ENCODE peak calls at places on chromosomes 2 and 18, in nine cellular contexts. K is left ventricle myocardium inferior, B is vagina, Z is cardiac fibroblast, M is fibroblast of mammary gland, R is transverse colon, C is GM12865, O is breast epithelium, T is epithelial cell of esophagus. W is an unnamed sample.

GRCh38 chr2:127016329-127016728 is 90.6 kb downstream of the BIN1 start:
- DNase-seq in C (no peak), M (no peak), T (no peak), R (no peak), B (no peak), K (no peak), O (no peak), Z (no peak), W (no peak)

GRCh38 chr2:120576509-120577474 is 158.9 kb upstream of the GLI2 start:
- DNase-seq in C (no peak), R (peak), Z (peak), K (peak), O (peak), T (peak), B (no peak), M (peak), W (no peak)

GRCh38 chr2:31137211-31138036 is 816 bp downstream of the GALNT14 start:
- DNase-seq in B (no peak), C (no peak), Z (no peak), K (no peak), O (no peak), M (peak), T (peak), R (no peak), W (no peak)

GRCh38 chr2:139156730-139157129 is 376.5 kb upstream of the NXPH2 start:
- DNase-seq in T (no peak), K (no peak), Z (no peak), C (no peak), O (no peak), B (no peak), M (no peak), R (no peak), W (no peak)

GRCh38 chr2:201257941-201258665 is 2.2 kb upstream of the CASP8 start:
- DNase-seq in T (peak), R (peak), B (no peak), K (peak), O (peak), C (peak), Z (peak), M (peak), W (peak)

GRCh38 chr2:31563273-31563839 is 17.4 kb downstream of the SRD5A2 start:
- DNase-seq in Z (peak), T (peak), R (no peak), O (no peak), B (no peak), K (no peak), C (no peak), M (peak), W (no peak)

GRCh38 chr2:142190805-142191204 is 60.0 kb upstream of the LRP1B start:
- DNase-seq in B (no peak), C (no peak), K (no peak), Z (peak), O (no peak), R (no peak), T (peak), M (no peak), W (no peak)

GRCh38 chr2:214507032-214507431 is 96.2 kb downstream of the VWC2L start:
- DNase-seq in Z (no peak), B (no peak), O (no peak), C (no peak), M (no peak), R (no peak), T (no peak), K (no peak), W (no peak)

GRCh38 chr2:89818873-89819272 is 1127.4 kb downstream of the RPIA start:
- DNase-seq in C (no peak), B (no peak), M (no peak), Z (no peak), K (no peak), T (no peak), R (no peak), O (no peak), W (no peak)

GRCh38 chr18:56233595-56233994 is 404.8 kb downstream of the TXNL1 start:
- DNase-seq in B (no peak), M (peak), K (no peak), O (no peak), R (no peak), Z (peak), T (peak), C (no peak), W (peak)

GRCh38 chr2:160783481-160783880 is 289.9 kb upstream of the RBMS1 start:
- DNase-seq in R (no peak), B (no peak), K (no peak), C (no peak), M (peak), Z (peak), O (no peak), T (peak), W (no peak)

GRCh38 chr18:62716679-62717058 is 1.3 kb downstream of the PHLPP1 start:
- DNase-seq in K (peak), C (peak), R (peak), Z (no peak), B (no peak), M (peak), T (no peak), O (no peak), W (no peak)

GRCh38 chr2:33122726-33123125 is 176.0 kb downstream of the LTBP1 start:
- DNase-seq in C (no peak), B (no peak), T (no peak), R (no peak), M (no peak), Z (no peak), K (no peak), O (no peak), W (no peak)

GRCh38 chr2:69177785-69178636 is 165.0 kb downstream of the ANTXR1 start:
- DNase-seq in K (peak), M (peak), T (peak), Z (peak), C (no peak), R (peak), O (no peak), B (no peak), W (no peak)

GRCh38 chr2:190110131-190110530 is 47.6 kb upstream of the MSTN start:
- DNase-seq in Z (peak), B (no peak), M (no peak), T (no peak), C (no peak), O (no peak), R (no peak), K (no peak), W (peak)

GRCh38 chr18:68494802-68495560 is 219.9 kb downstream of the TMX3 start:
- DNase-seq in R (no peak), M (peak), O (no peak), K (no peak), C (no peak), Z (peak), T (peak), B (no peak), W (peak)

GRCh38 chr2:26978061-26978596 is 7.7 kb downstream of the MAPRE3 start:
- DNase-seq in R (peak), T (peak), M (no peak), Z (no peak), B (no peak), O (peak), K (peak), C (no peak), W (no peak)

GRCh38 chr18:3466872-3467271 is 16.9 kb downstream of the TGIF1 start:
- DNase-seq in R (no peak), M (no peak), K (no peak), O (no peak), B (no peak), Z (no peak), T (peak), C (no peak), W (no peak)

GRCh38 chr18:73980289-73980979 is 167.2 kb downstream of the FBXO15 start:
- DNase-seq in B (no peak), Z (peak), T (peak), K (no peak), O (no peak), R (no peak), C (no peak), M (peak), W (no peak)

GRCh38 chr2:189137519-189137918 is 42.0 kb downstream of the COL5A2 start:
- DNase-seq in B (no peak), T (no peak), K (no peak), R (no peak), C (no peak), Z (no peak), O (no peak), M (no peak), W (no peak)

DNA sequence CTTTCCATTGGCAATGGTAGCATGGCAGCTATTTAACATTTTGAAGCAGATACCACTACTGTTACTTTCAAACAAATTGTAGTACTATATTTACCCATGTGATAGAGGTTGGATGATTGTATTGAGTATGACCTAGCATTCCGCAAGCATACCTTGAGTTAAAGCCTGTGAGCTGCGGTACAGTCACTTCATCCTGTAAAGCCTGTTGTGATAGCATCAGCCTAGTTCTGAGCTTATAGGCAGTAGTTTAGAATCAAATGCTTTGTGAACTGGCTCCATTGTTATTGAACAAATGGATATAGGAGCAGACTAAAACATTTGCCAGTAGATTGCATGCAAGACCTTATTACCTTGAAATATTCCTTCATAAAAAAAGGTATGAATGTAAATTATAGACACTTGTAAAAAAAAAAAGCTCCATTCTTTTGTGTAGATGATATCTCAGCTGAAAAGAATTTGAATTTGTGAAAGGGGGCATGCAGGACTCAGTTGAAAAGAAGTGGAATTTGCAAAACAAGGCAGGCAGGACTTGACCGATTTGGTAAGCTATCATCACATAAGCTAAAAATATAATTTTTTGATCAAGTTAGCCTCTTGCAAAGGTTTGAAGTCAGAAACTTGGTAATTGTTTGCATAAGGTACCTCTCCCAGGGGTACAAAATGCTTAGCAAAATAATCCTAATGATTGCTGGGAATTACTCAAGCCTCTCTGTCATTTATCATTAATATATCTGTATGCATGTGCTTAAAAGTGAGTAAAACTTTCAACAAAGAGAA is 138.5 kb upstream of the ITGA4 start:
- DNase-seq in Z (no peak), B (no peak), R (no peak), K (no peak), T (no peak), C (no peak), O (no peak), M (no peak), W (no peak)
- H3K4me3 ChIP-seq in Z (no peak), B (no peak), R (no peak), K (no peak), T (no peak), C (no peak), O (no peak), M (no peak), W (no peak)

DNA sequence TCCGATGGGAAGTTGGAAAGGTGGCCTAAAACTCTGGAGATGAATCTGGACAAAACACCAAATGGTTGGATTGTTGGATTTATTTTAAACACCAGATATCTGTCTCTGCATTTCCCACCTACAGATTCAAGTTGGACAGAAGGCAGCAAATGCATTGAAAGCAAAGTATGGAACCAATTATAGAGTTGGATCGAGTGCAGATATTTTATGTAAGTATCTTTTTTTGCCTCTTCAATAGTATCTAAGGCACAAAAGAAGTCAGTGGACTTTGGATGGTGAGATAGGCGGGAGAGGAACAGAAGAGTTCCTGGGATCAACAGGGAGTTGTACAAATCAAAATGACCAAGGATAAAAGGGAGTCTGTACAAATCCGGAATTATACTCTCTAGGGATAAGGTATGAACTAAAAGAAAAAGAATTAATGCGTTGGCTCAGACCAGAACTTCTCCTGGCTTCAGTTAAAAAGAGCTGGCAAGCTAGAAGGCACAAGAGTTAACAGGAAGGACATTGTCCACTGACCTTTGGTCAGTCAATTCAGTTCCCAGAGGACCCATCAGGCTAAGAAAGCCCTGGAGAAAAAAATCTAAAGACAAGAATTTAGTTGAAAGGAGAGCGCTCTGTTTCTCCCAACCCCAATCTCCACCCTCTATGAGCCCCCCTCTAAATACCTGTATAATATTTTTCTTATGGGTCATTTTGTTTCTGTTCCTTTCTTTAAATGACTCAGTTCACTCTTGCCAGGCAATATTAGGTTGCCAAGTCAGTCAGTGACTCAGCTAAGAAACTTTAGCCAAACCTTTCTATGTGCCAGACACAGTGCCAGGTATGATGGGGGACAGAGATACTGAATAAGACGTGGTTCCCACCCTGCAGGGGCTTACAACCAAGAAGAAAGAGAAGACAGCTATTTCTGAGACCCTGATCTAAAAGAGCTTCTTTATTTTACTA is 29.1 kb downstream of the CPO start:
- DNase-seq in M (peak), C (no peak), R (no peak), O (no peak), B (no peak), K (no peak), T (peak), Z (peak), W (no peak)
- TF ChIP-seq CTCF in M (no peak), C (no peak), R (no peak), O (no peak), B (no peak), K (no peak), T (no peak), Z (no peak), W (no peak)

DNA sequence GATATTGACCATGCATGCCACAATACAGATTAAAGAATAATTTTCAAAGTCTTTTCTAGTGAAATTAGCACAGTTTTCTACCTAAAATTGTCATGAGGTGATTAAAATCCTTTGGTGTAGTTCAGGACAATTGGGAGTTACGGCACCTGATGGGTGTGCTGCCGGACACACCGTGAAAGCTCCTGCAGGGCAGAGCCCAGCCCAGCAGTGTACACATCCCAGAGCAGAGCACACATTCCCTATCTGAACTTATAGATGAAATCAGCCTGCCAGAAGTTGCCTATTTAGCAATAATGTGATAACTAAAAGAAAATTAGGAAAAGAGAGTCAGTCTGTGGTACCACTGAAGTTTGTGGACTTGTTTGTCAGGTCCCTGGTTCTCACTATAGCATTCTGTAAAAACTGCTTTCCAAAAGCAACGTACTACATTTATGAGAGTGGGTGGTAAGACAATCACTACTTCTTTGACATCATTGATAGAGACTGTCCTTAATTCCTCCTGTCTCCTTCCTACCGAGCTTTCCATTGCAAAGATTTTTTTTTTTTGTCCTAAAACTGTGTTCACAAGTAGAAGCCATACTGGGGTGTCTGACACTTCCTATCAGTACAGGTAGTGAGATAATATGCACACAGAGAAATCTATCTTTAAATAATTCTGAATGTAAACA is 3.4 kb downstream of the CYTIP start:
- DNase-seq in O (no peak), Z (no peak), T (no peak), K (no peak), R (peak), C (no peak), B (no peak), M (no peak), W (no peak)
- H3K4me3 ChIP-seq in O (peak), Z (no peak), T (no peak), K (peak), R (no peak), C (peak), B (peak), M (no peak), W (no peak)

DNA sequence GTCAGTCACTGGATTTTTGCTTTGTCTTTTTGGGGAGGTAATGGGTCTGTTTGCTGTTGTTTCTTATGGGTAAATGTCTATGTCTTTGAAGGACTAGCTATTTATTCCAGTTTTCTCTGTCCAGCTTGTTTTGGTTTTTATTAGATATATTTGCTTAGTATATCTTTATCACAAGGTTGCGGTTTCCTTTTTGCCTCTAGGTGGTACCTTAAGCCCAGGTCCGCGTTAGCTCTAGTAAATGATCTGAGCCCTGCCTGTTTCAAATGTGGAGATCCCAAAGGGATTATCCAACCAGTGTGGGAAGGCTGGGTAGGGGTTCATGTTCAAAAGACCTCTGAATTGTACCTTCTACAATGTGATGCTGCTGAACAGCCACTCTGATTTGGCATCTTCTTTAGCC is 114.5 kb downstream of the MYO3B start:
- DNase-seq in Z (no peak), R (no peak), O (no peak), T (no peak), M (no peak), C (no peak), B (no peak), K (no peak), W (no peak)
- TF ChIP-seq CTCF in Z (no peak), R (no peak), O (no peak), T (no peak), M (no peak), C (no peak), B (no peak), K (no peak), W (no peak)

GRCh38 chr2:218569038-218569431 is 396 bp downstream of the CNOT9 start:
- DNase-seq in B (no peak), T (peak), Z (peak), C (peak), R (peak), M (peak), K (peak), O (peak), W (peak)

GRCh38 chr2:218567797-218568189 is 358 bp downstream of the USP37 start:
- DNase-seq in B (no peak), K (no peak), O (peak), C (no peak), T (no peak), R (no peak), M (no peak), Z (no peak), W (no peak)

GRCh38 chr2:218569661-218570500 is 1.2 kb downstream of the CNOT9 start:
- DNase-seq in Z (peak), R (peak), T (peak), C (peak), K (peak), O (no peak), B (no peak), M (peak), W (no peak)

GRCh38 chr2:218568190-218569037 is at the start of the genes CNOT9 and USP37:
- DNase-seq in C (peak), T (peak), B (peak), K (peak), O (peak), R (peak), M (peak), Z (peak), W (peak)

DNA sequence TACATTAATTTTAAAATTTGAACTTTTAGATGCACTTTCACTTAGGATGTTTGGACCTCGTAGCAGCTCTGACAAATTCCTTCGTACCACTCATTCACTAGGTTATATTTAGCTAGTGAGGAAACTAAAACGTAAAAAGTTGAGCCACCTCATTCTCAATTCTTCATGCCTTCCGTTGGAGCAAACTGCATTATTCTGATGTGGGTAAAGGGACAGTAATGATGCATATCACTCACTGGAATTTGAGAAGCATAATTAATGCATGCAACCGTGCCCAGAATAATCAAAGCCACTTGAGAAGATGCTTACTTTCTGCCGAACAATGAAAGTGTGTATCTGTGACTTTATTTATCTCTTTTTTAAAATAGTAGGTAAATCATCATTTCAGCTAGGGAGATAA is 2.2 kb downstream of the CNOT9 start:
- DNase-seq in M (peak), C (peak), T (no peak), B (no peak), Z (peak), R (no peak), O (no peak), K (no peak), W (no peak)
- H3K4me3 ChIP-seq in M (peak), C (peak), T (no peak), B (peak), Z (peak), R (no peak), O (peak), K (peak), W (peak)